ENCODE peak calls at places on chromosomes 6 and 20, in five cellular contexts. One of them, this sample, is unnamed.

GRCh38 chr20:23037017-23037481 is 1.9 kb downstream of the SSTR4 start:
- ATAC-seq in HCT116: no peak
- ATAC-seq in T-cell: no peak
- ATAC-seq in naive thymus-derived CD8-positive, alpha-beta T cell: no peak
- ATAC-seq in HepG2: no peak
- ATAC-seq in this sample: no peak

GRCh38 chr6:132612449-132613116 is 11.5 kb downstream of the TAAR2 start:
- ATAC-seq in T-cell: peak; percentile 39
- ATAC-seq in HepG2: peak; percentile 82
- ATAC-seq in HCT116: no peak
- ATAC-seq in naive thymus-derived CD8-positive, alpha-beta T cell: no peak
- ATAC-seq in this sample: no peak

GRCh38 chr20:37984018-37984785 is 49.1 kb downstream of the TTI1 start:
- ATAC-seq in T-cell: no peak
- ATAC-seq in naive thymus-derived CD8-positive, alpha-beta T cell: no peak
- ATAC-seq in HepG2: peak; percentile 96
- ATAC-seq in HCT116: no peak
- ATAC-seq in this sample: no peak

GRCh38 chr20:14757728-14758127 is 420.3 kb upstream of the FLRT3 start:
- ATAC-seq in HCT116: no peak
- ATAC-seq in HepG2: no peak
- ATAC-seq in T-cell: no peak
- ATAC-seq in naive thymus-derived CD8-positive, alpha-beta T cell: no peak
- ATAC-seq in this sample: no peak

GRCh38 chr20:36607586-36608387 is 2.2 kb downstream of the RAB5IF start:
- ATAC-seq in HCT116: no peak
- ATAC-seq in naive thymus-derived CD8-positive, alpha-beta T cell: no peak
- ATAC-seq in HepG2: peak; percentile 40
- ATAC-seq in T-cell: no peak
- ATAC-seq in this sample: no peak

GRCh38 chr6:125821825-125822281 is 31.1 kb downstream of the NCOA7 start:
- ATAC-seq in T-cell: no peak
- ATAC-seq in HepG2: peak; percentile 98
- ATAC-seq in HCT116: peak; percentile 42
- ATAC-seq in naive thymus-derived CD8-positive, alpha-beta T cell: no peak
- ATAC-seq in this sample: peak; percentile 49

GRCh38 chr20:31717478-31717946 is 5.2 kb downstream of the BCL2L1 start:
- ATAC-seq in naive thymus-derived CD8-positive, alpha-beta T cell: peak; percentile 38
- ATAC-seq in HCT116: no peak
- ATAC-seq in HepG2: no peak
- ATAC-seq in T-cell: peak; percentile 54
- ATAC-seq in this sample: no peak

GRCh38 chr20:53030061-53030460 is 57.9 kb downstream of the TSHZ2 start:
- ATAC-seq in naive thymus-derived CD8-positive, alpha-beta T cell: no peak
- ATAC-seq in HCT116: no peak
- ATAC-seq in HepG2: no peak
- ATAC-seq in T-cell: no peak
- ATAC-seq in this sample: no peak

GRCh38 chr6:157045831-157046454 is 268.8 kb downstream of the ARID1B start:
- ATAC-seq in naive thymus-derived CD8-positive, alpha-beta T cell: no peak
- ATAC-seq in HepG2: peak; percentile 54
- ATAC-seq in HCT116: peak; percentile 81
- ATAC-seq in T-cell: no peak
- ATAC-seq in this sample: peak; percentile 77

GRCh38 chr6:101296184-101296583 is 97.3 kb upstream of the GRIK2 start:
- ATAC-seq in T-cell: no peak
- ATAC-seq in HCT116: no peak
- ATAC-seq in naive thymus-derived CD8-positive, alpha-beta T cell: no peak
- ATAC-seq in HepG2: no peak
- ATAC-seq in this sample: no peak

GRCh38 chr6:161586866-161587265 is 313.0 kb upstream of the AGPAT4 start:
- ATAC-seq in naive thymus-derived CD8-positive, alpha-beta T cell: no peak
- ATAC-seq in T-cell: no peak
- ATAC-seq in HepG2: no peak
- ATAC-seq in HCT116: no peak
- ATAC-seq in this sample: no peak

GRCh38 chr6:42162384-42162783 is 10.8 kb upstream of the GUCA1A start:
- ATAC-seq in HepG2: peak; percentile 44
- ATAC-seq in T-cell: no peak
- ATAC-seq in naive thymus-derived CD8-positive, alpha-beta T cell: no peak
- ATAC-seq in HCT116: no peak
- ATAC-seq in this sample: no peak

GRCh38 chr6:24761851-24762250 is 12.9 kb upstream of the GMNN start:
- ATAC-seq in HCT116: peak; percentile 18
- ATAC-seq in HepG2: no peak
- ATAC-seq in T-cell: no peak
- ATAC-seq in naive thymus-derived CD8-positive, alpha-beta T cell: no peak
- ATAC-seq in this sample: no peak

GRCh38 chr6:31878222-31878621 is 575 bp downstream of the SLC44A4 start:
- ATAC-seq in HCT116: no peak
- ATAC-seq in T-cell: no peak
- ATAC-seq in naive thymus-derived CD8-positive, alpha-beta T cell: no peak
- ATAC-seq in HepG2: peak; percentile 33
- ATAC-seq in this sample: no peak

GRCh38 chr20:50632701-50633100 is 58.6 kb downstream of the RIPOR3 start:
- ATAC-seq in HepG2: no peak
- ATAC-seq in HCT116: no peak
- ATAC-seq in naive thymus-derived CD8-positive, alpha-beta T cell: no peak
- ATAC-seq in T-cell: no peak
- ATAC-seq in this sample: no peak

GRCh38 chr20:36975085-36975829 is 23.7 kb upstream of the SAMHD1 start:
- ATAC-seq in naive thymus-derived CD8-positive, alpha-beta T cell: peak; percentile 84
- ATAC-seq in HepG2: no peak
- ATAC-seq in T-cell: peak; percentile 94
- ATAC-seq in HCT116: no peak
- ATAC-seq in this sample: no peak

GRCh38 chr20:17878912-17879602 is 89.5 kb downstream of the SNX5 start:
- ATAC-seq in T-cell: no peak
- ATAC-seq in HepG2: no peak
- ATAC-seq in HCT116: no peak
- ATAC-seq in naive thymus-derived CD8-positive, alpha-beta T cell: no peak
- ATAC-seq in this sample: no peak

GRCh38 chr6:106247733-106248132 is 77.8 kb downstream of the ATG5 start:
- ATAC-seq in naive thymus-derived CD8-positive, alpha-beta T cell: no peak
- ATAC-seq in HepG2: no peak
- ATAC-seq in HCT116: no peak
- ATAC-seq in T-cell: no peak
- ATAC-seq in this sample: peak; percentile 19

GRCh38 chr6:14634072-14634471 is 516.5 kb downstream of the CD83 start:
- ATAC-seq in HCT116: no peak
- ATAC-seq in naive thymus-derived CD8-positive, alpha-beta T cell: peak; percentile 48
- ATAC-seq in HepG2: no peak
- ATAC-seq in T-cell: peak; percentile 64
- ATAC-seq in this sample: no peak

GRCh38 chr20:47761478-47762047 is 23.7 kb downstream of the SULF2 start:
- ATAC-seq in HCT116: no peak
- ATAC-seq in naive thymus-derived CD8-positive, alpha-beta T cell: no peak
- ATAC-seq in HepG2: no peak
- ATAC-seq in T-cell: no peak
- ATAC-seq in this sample: no peak

GRCh38 chr6:129606664-129607063 is 103.3 kb downstream of the ARHGAP18 start:
- ATAC-seq in HepG2: no peak
- ATAC-seq in naive thymus-derived CD8-positive, alpha-beta T cell: no peak
- ATAC-seq in T-cell: no peak
- ATAC-seq in HCT116: no peak
- ATAC-seq in this sample: peak; percentile 82

GRCh38 chr6:159061805-159062563 is 17.2 kb upstream of the TAGAP start:
- ATAC-seq in HepG2: no peak
- ATAC-seq in HCT116: no peak
- ATAC-seq in T-cell: peak; percentile 82
- ATAC-seq in naive thymus-derived CD8-positive, alpha-beta T cell: peak; percentile 72
- ATAC-seq in this sample: no peak

GRCh38 chr6:134216304-134217029 is 101.4 kb downstream of the SGK1 start:
- ATAC-seq in T-cell: no peak
- ATAC-seq in HCT116: no peak
- ATAC-seq in HepG2: no peak
- ATAC-seq in naive thymus-derived CD8-positive, alpha-beta T cell: no peak
- ATAC-seq in this sample: no peak

GRCh38 chr6:142872376-142872775 is 72.6 kb downstream of the HIVEP2 start:
- ATAC-seq in HepG2: no peak
- ATAC-seq in HCT116: no peak
- ATAC-seq in T-cell: no peak
- ATAC-seq in naive thymus-derived CD8-positive, alpha-beta T cell: no peak
- ATAC-seq in this sample: peak; percentile 21

GRCh38 chr20:33837096-33837830 is 26.1 kb downstream of the CHMP4B start:
- ATAC-seq in HepG2: no peak
- ATAC-seq in T-cell: peak; percentile 52
- ATAC-seq in HCT116: no peak
- ATAC-seq in naive thymus-derived CD8-positive, alpha-beta T cell: no peak
- ATAC-seq in this sample: no peak

This sample was measured in SK-N-SH treated with all-trans-retinoic acid at 6 μM for 48 hours.